ENCODE peak calls at places on chromosomes 16 and 17, in eight cellular contexts. One of them, this sample, is unnamed.

GRCh38 chr17:8285270-8286181 is 2.9 kb upstream of the RANGRF start:
- DNase-seq in posterior cingulate gyrus: peak
- DNase-seq in mesenchymal stem cell: no peak
- DNase-seq in fibroblast of the conjunctiva: no peak
- DNase-seq in stimulated activated naive B cell treated with anti-CD40 and anti-IgM and Interleukin-4, amounts not matched to agents 10 μg/mL and 1 μg/mL and 100 μg/mL, for 72 hours: no peak
- DNase-seq in neural crest cell: no peak
- DNase-seq in PC-3: no peak
- DNase-seq in neural progenitor cell: no peak
- DNase-seq in this sample: no peak

GRCh38 chr17:77288115-77288619 is 147.4 kb downstream of the SEC14L1 start:
- DNase-seq in mesenchymal stem cell: no peak
- DNase-seq in stimulated activated naive B cell treated with anti-CD40 and anti-IgM and Interleukin-4, amounts not matched to agents 10 μg/mL and 1 μg/mL and 100 μg/mL, for 72 hours: no peak
- DNase-seq in neural progenitor cell: no peak
- DNase-seq in PC-3: peak
- DNase-seq in posterior cingulate gyrus: no peak
- DNase-seq in fibroblast of the conjunctiva: no peak
- DNase-seq in neural crest cell: no peak
- DNase-seq in this sample: no peak

GRCh38 chr16:31187808-31188189 is 7.9 kb downstream of the FUS start:
- DNase-seq in stimulated activated naive B cell treated with anti-CD40 and anti-IgM and Interleukin-4, amounts not matched to agents 10 μg/mL and 1 μg/mL and 100 μg/mL, for 72 hours: no peak
- DNase-seq in mesenchymal stem cell: no peak
- DNase-seq in neural crest cell: no peak
- DNase-seq in neural progenitor cell: no peak
- DNase-seq in posterior cingulate gyrus: no peak
- DNase-seq in PC-3: no peak
- DNase-seq in fibroblast of the conjunctiva: no peak
- DNase-seq in this sample: no peak

GRCh38 chr17:66275651-66276050 is 26.8 kb upstream of the PRKCA start:
- DNase-seq in neural crest cell: no peak
- DNase-seq in stimulated activated naive B cell treated with anti-CD40 and anti-IgM and Interleukin-4, amounts not matched to agents 10 μg/mL and 1 μg/mL and 100 μg/mL, for 72 hours: no peak
- DNase-seq in neural progenitor cell: no peak
- DNase-seq in posterior cingulate gyrus: no peak
- DNase-seq in PC-3: peak
- DNase-seq in fibroblast of the conjunctiva: peak
- DNase-seq in mesenchymal stem cell: peak
- DNase-seq in this sample: peak

GRCh38 chr16:2480948-2481347 is 6.0 kb downstream of the TBC1D24 start:
- DNase-seq in stimulated activated naive B cell treated with anti-CD40 and anti-IgM and Interleukin-4, amounts not matched to agents 10 μg/mL and 1 μg/mL and 100 μg/mL, for 72 hours: no peak
- DNase-seq in mesenchymal stem cell: no peak
- DNase-seq in neural crest cell: no peak
- DNase-seq in fibroblast of the conjunctiva: no peak
- DNase-seq in PC-3: no peak
- DNase-seq in posterior cingulate gyrus: no peak
- DNase-seq in neural progenitor cell: no peak
- DNase-seq in this sample: no peak

GRCh38 chr17:76726766-76727718 is at the start of gene METTL23:
- DNase-seq in posterior cingulate gyrus: peak
- DNase-seq in fibroblast of the conjunctiva: no peak
- DNase-seq in neural progenitor cell: peak
- DNase-seq in mesenchymal stem cell: peak
- DNase-seq in PC-3: peak
- DNase-seq in stimulated activated naive B cell treated with anti-CD40 and anti-IgM and Interleukin-4, amounts not matched to agents 10 μg/mL and 1 μg/mL and 100 μg/mL, for 72 hours: peak
- DNase-seq in neural crest cell: peak
- DNase-seq in this sample: peak

GRCh38 chr17:19321481-19322128 is 40.9 kb downstream of the B9D1 start:
- DNase-seq in posterior cingulate gyrus: peak
- DNase-seq in neural crest cell: no peak
- DNase-seq in mesenchymal stem cell: no peak
- DNase-seq in neural progenitor cell: peak
- DNase-seq in PC-3: no peak
- DNase-seq in stimulated activated naive B cell treated with anti-CD40 and anti-IgM and Interleukin-4, amounts not matched to agents 10 μg/mL and 1 μg/mL and 100 μg/mL, for 72 hours: no peak
- DNase-seq in fibroblast of the conjunctiva: no peak
- DNase-seq in this sample: no peak

GRCh38 chr16:83619381-83620150 is 188.2 kb upstream of the HSBP1 start:
- DNase-seq in stimulated activated naive B cell treated with anti-CD40 and anti-IgM and Interleukin-4, amounts not matched to agents 10 μg/mL and 1 μg/mL and 100 μg/mL, for 72 hours: no peak
- DNase-seq in neural crest cell: no peak
- DNase-seq in PC-3: no peak
- DNase-seq in fibroblast of the conjunctiva: no peak
- DNase-seq in mesenchymal stem cell: no peak
- DNase-seq in neural progenitor cell: no peak
- DNase-seq in posterior cingulate gyrus: no peak
- DNase-seq in this sample: peak

GRCh38 chr17:83189013-83189672 is 109.7 kb downstream of the METRNL start:
- DNase-seq in mesenchymal stem cell: no peak
- DNase-seq in posterior cingulate gyrus: no peak
- DNase-seq in neural progenitor cell: no peak
- DNase-seq in stimulated activated naive B cell treated with anti-CD40 and anti-IgM and Interleukin-4, amounts not matched to agents 10 μg/mL and 1 μg/mL and 100 μg/mL, for 72 hours: no peak
- DNase-seq in fibroblast of the conjunctiva: no peak
- DNase-seq in PC-3: no peak
- DNase-seq in neural crest cell: no peak
- DNase-seq in this sample: no peak

GRCh38 chr16:50769-51591 is 2.4 kb downstream of the POLR3K start:
- DNase-seq in fibroblast of the conjunctiva: no peak
- DNase-seq in mesenchymal stem cell: no peak
- DNase-seq in neural progenitor cell: no peak
- DNase-seq in PC-3: no peak
- DNase-seq in posterior cingulate gyrus: no peak
- DNase-seq in neural crest cell: no peak
- DNase-seq in stimulated activated naive B cell treated with anti-CD40 and anti-IgM and Interleukin-4, amounts not matched to agents 10 μg/mL and 1 μg/mL and 100 μg/mL, for 72 hours: no peak
- DNase-seq in this sample: no peak

GRCh38 chr17:81197831-81198490 is 24.8 kb downstream of the CEP131 start:
- DNase-seq in PC-3: no peak
- DNase-seq in neural progenitor cell: no peak
- DNase-seq in stimulated activated naive B cell treated with anti-CD40 and anti-IgM and Interleukin-4, amounts not matched to agents 10 μg/mL and 1 μg/mL and 100 μg/mL, for 72 hours: no peak
- DNase-seq in fibroblast of the conjunctiva: no peak
- DNase-seq in neural crest cell: no peak
- DNase-seq in mesenchymal stem cell: no peak
- DNase-seq in posterior cingulate gyrus: no peak
- DNase-seq in this sample: no peak

GRCh38 chr16:87271256-87271655 is 45.9 kb downstream of the C16orf95 start:
- DNase-seq in mesenchymal stem cell: no peak
- DNase-seq in neural crest cell: no peak
- DNase-seq in fibroblast of the conjunctiva: no peak
- DNase-seq in neural progenitor cell: no peak
- DNase-seq in stimulated activated naive B cell treated with anti-CD40 and anti-IgM and Interleukin-4, amounts not matched to agents 10 μg/mL and 1 μg/mL and 100 μg/mL, for 72 hours: no peak
- DNase-seq in posterior cingulate gyrus: no peak
- DNase-seq in PC-3: no peak
- DNase-seq in this sample: no peak

GRCh38 chr16:68737046-68737729 is at the start of gene CDH1:
- DNase-seq in stimulated activated naive B cell treated with anti-CD40 and anti-IgM and Interleukin-4, amounts not matched to agents 10 μg/mL and 1 μg/mL and 100 μg/mL, for 72 hours: no peak
- DNase-seq in neural progenitor cell: peak
- DNase-seq in PC-3: peak
- DNase-seq in neural crest cell: no peak
- DNase-seq in mesenchymal stem cell: no peak
- DNase-seq in fibroblast of the conjunctiva: no peak
- DNase-seq in posterior cingulate gyrus: peak
- DNase-seq in this sample: no peak

GRCh38 chr16:3842994-3843393 is 37.5 kb downstream of the CREBBP start:
- DNase-seq in fibroblast of the conjunctiva: peak
- DNase-seq in neural progenitor cell: no peak
- DNase-seq in stimulated activated naive B cell treated with anti-CD40 and anti-IgM and Interleukin-4, amounts not matched to agents 10 μg/mL and 1 μg/mL and 100 μg/mL, for 72 hours: no peak
- DNase-seq in posterior cingulate gyrus: no peak
- DNase-seq in PC-3: no peak
- DNase-seq in neural crest cell: no peak
- DNase-seq in mesenchymal stem cell: peak
- DNase-seq in this sample: no peak

GRCh38 chr16:82384017-82384416 is 214.0 kb upstream of the MPHOSPH6 start:
- DNase-seq in PC-3: no peak
- DNase-seq in fibroblast of the conjunctiva: no peak
- DNase-seq in mesenchymal stem cell: no peak
- DNase-seq in neural progenitor cell: no peak
- DNase-seq in neural crest cell: no peak
- DNase-seq in stimulated activated naive B cell treated with anti-CD40 and anti-IgM and Interleukin-4, amounts not matched to agents 10 μg/mL and 1 μg/mL and 100 μg/mL, for 72 hours: no peak
- DNase-seq in posterior cingulate gyrus: no peak
- DNase-seq in this sample: no peak

GRCh38 chr17:61843435-61843834 is 19.9 kb downstream of the BRIP1 start:
- DNase-seq in fibroblast of the conjunctiva: no peak
- DNase-seq in stimulated activated naive B cell treated with anti-CD40 and anti-IgM and Interleukin-4, amounts not matched to agents 10 μg/mL and 1 μg/mL and 100 μg/mL, for 72 hours: no peak
- DNase-seq in neural progenitor cell: no peak
- DNase-seq in posterior cingulate gyrus: no peak
- DNase-seq in neural crest cell: no peak
- DNase-seq in mesenchymal stem cell: no peak
- DNase-seq in PC-3: no peak
- DNase-seq in this sample: no peak

GRCh38 chr17:1486802-1487695 is 5.4 kb downstream of the MYO1C start:
- DNase-seq in neural crest cell: no peak
- DNase-seq in stimulated activated naive B cell treated with anti-CD40 and anti-IgM and Interleukin-4, amounts not matched to agents 10 μg/mL and 1 μg/mL and 100 μg/mL, for 72 hours: peak
- DNase-seq in neural progenitor cell: peak
- DNase-seq in mesenchymal stem cell: peak
- DNase-seq in posterior cingulate gyrus: no peak
- DNase-seq in fibroblast of the conjunctiva: peak
- DNase-seq in PC-3: no peak
- DNase-seq in this sample: no peak